ENCODE peak calls at places on chromosomes 11 and 22, in ten cellular contexts. Y, J, B, W, Z, D, P, U, K and V are unnamed samples.

GRCh38 chr11:128726464-128727139 is 32.7 kb downstream of the FLI1 start:
- DNase-seq in Y (no peak), J (no peak), B (no peak), W (peak; percentile 45), Z (no peak), D (no peak), P (peak; percentile 75), U (no peak), K (no peak), V (no peak)

GRCh38 chr11:120556841-120557240 is 45.3 kb downstream of the GRIK4 start:
- DNase-seq in Y (no peak), J (no peak), B (no peak), W (no peak), Z (no peak), D (no peak), P (peak; percentile 60), U (no peak), K (no peak), V (no peak)

GRCh38 chr11:95304777-95305176 is 73.8 kb upstream of the SESN3 start:
- DNase-seq in Y (no peak), J (no peak), B (no peak), W (no peak), Z (no peak), D (no peak), P (no peak), U (no peak), K (no peak), V (no peak)

GRCh38 chr22:30104501-30105156 is 24.4 kb downstream of the HORMAD2 start:
- DNase-seq in Y (no peak), J (no peak), B (no peak), W (no peak), Z (no peak), D (no peak), P (no peak), U (no peak), K (no peak), V (peak; percentile 15)

GRCh38 chr11:2653930-2654739 is 45.7 kb downstream of the KCNQ1OT1 start:
- DNase-seq in Y (no peak), J (no peak), B (peak; percentile 5), W (no peak), Z (no peak), D (no peak), P (no peak), U (no peak), K (no peak), V (no peak)

GRCh38 chr22:45995405-45996101 is 18.6 kb upstream of the WNT7B start:
- DNase-seq in Y (no peak), J (no peak), B (no peak), W (no peak), Z (no peak), D (no peak), P (peak; percentile 52), U (no peak), K (no peak), V (no peak)

GRCh38 chr11:62832346-62833234 is at the start of gene TEX54:
- DNase-seq in Y (peak; percentile 32), J (no peak), B (peak; percentile 15), W (no peak), Z (peak; percentile 44), D (no peak), P (no peak), U (no peak), K (no peak), V (no peak)

GRCh38 chr11:37657645-37658044 is 1059.6 kb upstream of the RAG2 start:
- DNase-seq in Y (peak; percentile 49), J (no peak), B (no peak), W (no peak), Z (no peak), D (no peak), P (no peak), U (no peak), K (peak; percentile 0), V (peak; percentile 64)

GRCh38 chr11:80980221-80980620 is 1539.4 kb upstream of the TENM4 start:
- DNase-seq in Y (peak; percentile 97), J (no peak), B (no peak), W (no peak), Z (no peak), D (no peak), P (no peak), U (no peak), K (peak; percentile 37), V (peak; percentile 28)

GRCh38 chr11:10385696-10386095 is 69.4 kb upstream of the AMPD3 start:
- DNase-seq in Y (no peak), J (no peak), B (no peak), W (no peak), Z (peak; percentile 55), D (no peak), P (no peak), U (no peak), K (no peak), V (peak; percentile 52)